ENCODE peak calls at places on chromosomes 11 and 22, in four cellular contexts. V is MCF 10A, P is cerebellar cortex, W is WTC11. J is an unnamed sample.

GRCh38 chr11:117169726-117170125 is 8.8 kb upstream of the SIDT2 start:
- DNase-seq in P (no peak), V (no peak), W (no peak), J (no peak)

GRCh38 chr11:119356349-119357031 is 10.0 kb upstream of the MFRP start:
- DNase-seq in V (peak), W (peak), P (peak), J (peak)

GRCh38 chr22:23080542-23081290 is 10.4 kb downstream of the GNAZ start:
- DNase-seq in P (no peak), W (no peak), V (no peak), J (no peak)

GRCh38 chr11:100687630-100688395 is 725 bp downstream of the ARHGAP42 start:
- DNase-seq in V (peak), W (peak), P (peak), J (peak)

GRCh38 chr11:47620836-47621378 is 21.5 kb downstream of the MTCH2 start:
- DNase-seq in P (no peak), W (no peak), V (no peak), J (no peak)

GRCh38 chr11:44301856-44302231 is 8.1 kb downstream of the ALX4 start:
- DNase-seq in P (no peak), W (no peak), V (peak), J (no peak)

GRCh38 chr11:121041072-121041471 is 17.2 kb downstream of the TBCEL start:
- DNase-seq in W (no peak), P (no peak), V (no peak), J (no peak)

GRCh38 chr11:84720706-84721402 is 906.3 kb downstream of the DLG2 start:
- DNase-seq in P (peak), W (peak), V (no peak), J (no peak)

GRCh38 chr11:27392715-27393114 is 29.7 kb upstream of the CCDC34 start:
- DNase-seq in P (no peak), W (no peak), V (peak), J (no peak)

GRCh38 chr11:133968300-133968699 is 11.5 kb upstream of the IGSF9B start:
- DNase-seq in P (no peak), V (no peak), W (peak), J (no peak)

GRCh38 chr11:27124514-27125264 is 84.1 kb downstream of the BBOX1 start:
- DNase-seq in V (peak), W (no peak), P (peak), J (no peak)

GRCh38 chr11:66020618-66021357 is 5.5 kb downstream of the CATSPER1 start:
- DNase-seq in V (peak), P (no peak), W (no peak), J (peak)

GRCh38 chr11:65915821-65916251 is 3.0 kb downstream of the C11orf68 start:
- DNase-seq in P (peak), W (no peak), V (peak), J (peak)

GRCh38 chr22:17633217-17633997 is 4.9 kb upstream of the ATP6V1E1 start:
- DNase-seq in P (peak), W (no peak), V (peak), J (no peak)

GRCh38 chr22:37455896-37456295 is 28.6 kb upstream of the ELFN2 start:
- DNase-seq in P (no peak), W (no peak), V (no peak), J (no peak)

GRCh38 chr11:65589444-65590239 is 6.0 kb downstream of the KCNK7 start:
- DNase-seq in V (no peak), P (no peak), W (no peak), J (no peak)

GRCh38 chr11:127074151-127074761 is 73.7 kb upstream of the KIRREL3 start:
- DNase-seq in V (peak), W (peak), P (no peak), J (peak)

GRCh38 chr22:32311551-32312071 is 46.1 kb upstream of the RFPL3 start:
- DNase-seq in W (no peak), V (no peak), P (no peak), J (no peak)

GRCh38 chr11:35751664-35752061 is 89.1 kb downstream of the TRIM44 start:
- DNase-seq in W (no peak), V (peak), P (no peak), J (no peak)

GRCh38 chr22:22452996-22453686 is 55.4 kb downstream of the ZNF280B start:
- DNase-seq in V (no peak), P (no peak), W (no peak), J (no peak)

GRCh38 chr11:5691963-5692358 is 2.4 kb downstream of the TRIM22 start:
- DNase-seq in P (no peak), W (no peak), V (no peak), J (no peak)

GRCh38 chr22:21823740-21824438 is 43.6 kb downstream of the MAPK1 start:
- DNase-seq in P (no peak), V (no peak), W (no peak), J (no peak)

GRCh38 chr11:2151500-2152257 is 9.3 kb downstream of the INS start:
- DNase-seq in P (peak), V (peak), W (peak), J (peak)

GRCh38 chr22:33438273-33438672 is 380.1 kb upstream of the SYN3 start:
- DNase-seq in P (peak), V (peak), W (no peak), J (no peak)

GRCh38 chr22:46081036-46081830 is 69.1 kb upstream of the PPARA start:
- DNase-seq in P (peak), W (peak), V (no peak), J (peak)

GRCh38 chr11:60528934-60529333 is 13.7 kb downstream of the MS4A13 start:
- DNase-seq in V (no peak), P (no peak), W (no peak), J (no peak)

GRCh38 chr22:19984201-19984753 is 32.3 kb downstream of the ARVCF start:
- DNase-seq in W (no peak), V (peak), P (no peak), J (peak)

GRCh38 chr11:65574147-65574962 is 1.5 kb upstream of the EHBP1L1 start:
- DNase-seq in V (peak), P (peak), W (peak), J (peak)

GRCh38 chr11:64616817-64617216 is 25.8 kb downstream of the SLC22A12 start:
- DNase-seq in P (no peak), V (no peak), W (no peak), J (no peak)

GRCh38 chr11:111598546-111598945 is 3.7 kb upstream of the SIK2 start:
- DNase-seq in P (no peak), W (no peak), V (peak), J (no peak)

GRCh38 chr22:50537765-50538164 is 7.9 kb upstream of the KLHDC7B start:
- DNase-seq in W (no peak), V (no peak), P (no peak), J (no peak)

GRCh38 chr11:13663631-13664071 is 4.8 kb upstream of the FAR1 start:
- DNase-seq in W (no peak), P (no peak), V (peak), J (no peak)

GRCh38 chr11:132177106-132177505 is 806.7 kb downstream of the NTM start:
- DNase-seq in V (peak), P (no peak), W (no peak), J (no peak)

GRCh38 chr22:50271519-50271970 is 1.4 kb upstream of the MAPK11 start:
- DNase-seq in W (peak), V (peak), P (peak), J (peak)

GRCh38 chr11:65279713-65280459 is 18.1 kb downstream of the POLA2 start:
- DNase-seq in V (peak), W (no peak), P (no peak), J (no peak)

GRCh38 chr11:63858628-63859550 is 20.0 kb downstream of the MARK2 start:
- DNase-seq in W (no peak), V (peak), P (no peak), J (no peak)

GRCh38 chr22:48718818-48719500 is 1108.7 kb downstream of the BRD1 start:
- DNase-seq in W (no peak), P (peak), V (no peak), J (no peak)

GRCh38 chr22:48084041-48084748 is 1321.7 kb downstream of the TBC1D22A start:
- DNase-seq in P (no peak), V (no peak), W (no peak), J (no peak)

GRCh38 chr11:79244175-79244804 is 196.5 kb downstream of the TENM4 start:
- DNase-seq in W (no peak), V (peak), P (no peak), J (no peak)

J was measured in BE2C.